ENCODE peak calls at places on chromosomes 5 and 9, in ten cellular contexts. One of them, this sample, is unnamed.

GRCh38 chr9:80285325-80285724 is 713.6 kb downstream of the TLE4 start:
- DNase-seq in ovary: no peak
- DNase-seq in EL: peak
- DNase-seq in CD8-positive, alpha-beta T cell: no peak
- DNase-seq in NCI-H187 treated with DMSO at 0.1 percent for 48 hours: no peak
- DNase-seq in stimulated activated CD4-positive, alpha-beta T cell treated with anti-CD3 and anti-CD28 coated beads, Interleukin-15, amount 100 ng/mL, for 1 hour: no peak
- DNase-seq in kidney: no peak
- DNase-seq in choroid plexus epithelial cell: peak
- DNase-seq in HFFc6: no peak
- DNase-seq in SK-MEL-5: peak
- DNase-seq in this sample: peak

GRCh38 chr5:100647461-100648230 is 112.5 kb downstream of the FAM174A start:
- DNase-seq in ovary: peak
- DNase-seq in choroid plexus epithelial cell: peak
- DNase-seq in NCI-H187 treated with DMSO at 0.1 percent for 48 hours: no peak
- DNase-seq in HFFc6: no peak
- DNase-seq in SK-MEL-5: no peak
- DNase-seq in EL: peak
- DNase-seq in kidney: peak
- DNase-seq in stimulated activated CD4-positive, alpha-beta T cell treated with anti-CD3 and anti-CD28 coated beads, Interleukin-15, amount 100 ng/mL, for 1 hour: no peak
- DNase-seq in CD8-positive, alpha-beta T cell: no peak
- DNase-seq in this sample: peak

GRCh38 chr5:146622391-146622790 is 106.4 kb upstream of the GPR151 start:
- DNase-seq in kidney: no peak
- DNase-seq in NCI-H187 treated with DMSO at 0.1 percent for 48 hours: no peak
- DNase-seq in SK-MEL-5: peak
- DNase-seq in EL: peak
- DNase-seq in ovary: no peak
- DNase-seq in CD8-positive, alpha-beta T cell: no peak
- DNase-seq in stimulated activated CD4-positive, alpha-beta T cell treated with anti-CD3 and anti-CD28 coated beads, Interleukin-15, amount 100 ng/mL, for 1 hour: no peak
- DNase-seq in HFFc6: no peak
- DNase-seq in choroid plexus epithelial cell: peak
- DNase-seq in this sample: no peak

GRCh38 chr9:114096041-114096511 is 3.0 kb downstream of the KIF12 start:
- DNase-seq in SK-MEL-5: peak
- DNase-seq in choroid plexus epithelial cell: no peak
- DNase-seq in stimulated activated CD4-positive, alpha-beta T cell treated with anti-CD3 and anti-CD28 coated beads, Interleukin-15, amount 100 ng/mL, for 1 hour: no peak
- DNase-seq in EL: no peak
- DNase-seq in HFFc6: no peak
- DNase-seq in kidney: no peak
- DNase-seq in NCI-H187 treated with DMSO at 0.1 percent for 48 hours: no peak
- DNase-seq in CD8-positive, alpha-beta T cell: no peak
- DNase-seq in ovary: no peak
- DNase-seq in this sample: peak

GRCh38 chr9:120393386-120394057 is 186.4 kb downstream of the CDK5RAP2 start:
- DNase-seq in SK-MEL-5: no peak
- DNase-seq in ovary: no peak
- DNase-seq in EL: peak
- DNase-seq in stimulated activated CD4-positive, alpha-beta T cell treated with anti-CD3 and anti-CD28 coated beads, Interleukin-15, amount 100 ng/mL, for 1 hour: no peak
- DNase-seq in CD8-positive, alpha-beta T cell: no peak
- DNase-seq in choroid plexus epithelial cell: peak
- DNase-seq in kidney: no peak
- DNase-seq in HFFc6: peak
- DNase-seq in NCI-H187 treated with DMSO at 0.1 percent for 48 hours: no peak
- DNase-seq in this sample: no peak

GRCh38 chr9:124941689-124942561 is 1.0 kb upstream of the GOLGA1 start:
- DNase-seq in CD8-positive, alpha-beta T cell: peak
- DNase-seq in HFFc6: peak
- DNase-seq in EL: peak
- DNase-seq in kidney: peak
- DNase-seq in ovary: peak
- DNase-seq in NCI-H187 treated with DMSO at 0.1 percent for 48 hours: no peak
- DNase-seq in choroid plexus epithelial cell: peak
- DNase-seq in stimulated activated CD4-positive, alpha-beta T cell treated with anti-CD3 and anti-CD28 coated beads, Interleukin-15, amount 100 ng/mL, for 1 hour: peak
- DNase-seq in SK-MEL-5: peak
- DNase-seq in this sample: peak

GRCh38 chr5:158684469-158684868 is 415.2 kb downstream of the EBF1 start:
- DNase-seq in EL: no peak
- DNase-seq in ovary: no peak
- DNase-seq in NCI-H187 treated with DMSO at 0.1 percent for 48 hours: no peak
- DNase-seq in CD8-positive, alpha-beta T cell: no peak
- DNase-seq in stimulated activated CD4-positive, alpha-beta T cell treated with anti-CD3 and anti-CD28 coated beads, Interleukin-15, amount 100 ng/mL, for 1 hour: no peak
- DNase-seq in choroid plexus epithelial cell: no peak
- DNase-seq in kidney: no peak
- DNase-seq in HFFc6: no peak
- DNase-seq in SK-MEL-5: no peak
- DNase-seq in this sample: no peak

GRCh38 chr5:140926903-140927573 is 939 bp downstream of the PCDHAC1 start:
- DNase-seq in kidney: peak
- DNase-seq in EL: peak
- DNase-seq in ovary: peak
- DNase-seq in stimulated activated CD4-positive, alpha-beta T cell treated with anti-CD3 and anti-CD28 coated beads, Interleukin-15, amount 100 ng/mL, for 1 hour: no peak
- DNase-seq in HFFc6: no peak
- DNase-seq in NCI-H187 treated with DMSO at 0.1 percent for 48 hours: no peak
- DNase-seq in choroid plexus epithelial cell: peak
- DNase-seq in CD8-positive, alpha-beta T cell: no peak
- DNase-seq in SK-MEL-5: no peak
- DNase-seq in this sample: peak

GRCh38 chr5:372911-373709 is 51.6 kb downstream of the AHRR start:
- DNase-seq in NCI-H187 treated with DMSO at 0.1 percent for 48 hours: no peak
- DNase-seq in EL: peak
- DNase-seq in SK-MEL-5: peak
- DNase-seq in HFFc6: no peak
- DNase-seq in stimulated activated CD4-positive, alpha-beta T cell treated with anti-CD3 and anti-CD28 coated beads, Interleukin-15, amount 100 ng/mL, for 1 hour: no peak
- DNase-seq in choroid plexus epithelial cell: no peak
- DNase-seq in CD8-positive, alpha-beta T cell: no peak
- DNase-seq in kidney: peak
- DNase-seq in ovary: no peak
- DNase-seq in this sample: no peak

GRCh38 chr5:17255471-17256016 is 38.1 kb downstream of the BASP1 start:
- DNase-seq in NCI-H187 treated with DMSO at 0.1 percent for 48 hours: no peak
- DNase-seq in SK-MEL-5: no peak
- DNase-seq in HFFc6: no peak
- DNase-seq in choroid plexus epithelial cell: peak
- DNase-seq in stimulated activated CD4-positive, alpha-beta T cell treated with anti-CD3 and anti-CD28 coated beads, Interleukin-15, amount 100 ng/mL, for 1 hour: no peak
- DNase-seq in CD8-positive, alpha-beta T cell: no peak
- DNase-seq in kidney: no peak
- DNase-seq in EL: no peak
- DNase-seq in ovary: no peak
- DNase-seq in this sample: no peak

GRCh38 chr9:7153134-7153533 is 395.4 kb downstream of the KDM4C start:
- DNase-seq in kidney: no peak
- DNase-seq in HFFc6: no peak
- DNase-seq in CD8-positive, alpha-beta T cell: no peak
- DNase-seq in SK-MEL-5: no peak
- DNase-seq in EL: no peak
- DNase-seq in choroid plexus epithelial cell: no peak
- DNase-seq in stimulated activated CD4-positive, alpha-beta T cell treated with anti-CD3 and anti-CD28 coated beads, Interleukin-15, amount 100 ng/mL, for 1 hour: no peak
- DNase-seq in NCI-H187 treated with DMSO at 0.1 percent for 48 hours: no peak
- DNase-seq in ovary: no peak
- DNase-seq in this sample: no peak

GRCh38 chr5:10452768-10453331 is 11.2 kb downstream of the ROPN1L start:
- DNase-seq in EL: peak
- DNase-seq in stimulated activated CD4-positive, alpha-beta T cell treated with anti-CD3 and anti-CD28 coated beads, Interleukin-15, amount 100 ng/mL, for 1 hour: no peak
- DNase-seq in kidney: no peak
- DNase-seq in ovary: no peak
- DNase-seq in SK-MEL-5: peak
- DNase-seq in choroid plexus epithelial cell: peak
- DNase-seq in CD8-positive, alpha-beta T cell: no peak
- DNase-seq in NCI-H187 treated with DMSO at 0.1 percent for 48 hours: peak
- DNase-seq in HFFc6: peak
- DNase-seq in this sample: peak

GRCh38 chr5:74355041-74355440 is 285.5 kb downstream of the ENC1 start:
- DNase-seq in NCI-H187 treated with DMSO at 0.1 percent for 48 hours: no peak
- DNase-seq in EL: peak
- DNase-seq in kidney: no peak
- DNase-seq in stimulated activated CD4-positive, alpha-beta T cell treated with anti-CD3 and anti-CD28 coated beads, Interleukin-15, amount 100 ng/mL, for 1 hour: no peak
- DNase-seq in ovary: no peak
- DNase-seq in CD8-positive, alpha-beta T cell: no peak
- DNase-seq in SK-MEL-5: no peak
- DNase-seq in choroid plexus epithelial cell: no peak
- DNase-seq in HFFc6: no peak
- DNase-seq in this sample: no peak

GRCh38 chr5:136038635-136039034 is 9.8 kb downstream of the TGFBI start:
- DNase-seq in NCI-H187 treated with DMSO at 0.1 percent for 48 hours: no peak
- DNase-seq in ovary: no peak
- DNase-seq in kidney: no peak
- DNase-seq in EL: peak
- DNase-seq in HFFc6: no peak
- DNase-seq in choroid plexus epithelial cell: peak
- DNase-seq in stimulated activated CD4-positive, alpha-beta T cell treated with anti-CD3 and anti-CD28 coated beads, Interleukin-15, amount 100 ng/mL, for 1 hour: no peak
- DNase-seq in SK-MEL-5: no peak
- DNase-seq in CD8-positive, alpha-beta T cell: no peak
- DNase-seq in this sample: no peak

GRCh38 chr5:9282211-9282610 is 263.7 kb downstream of the SEMA5A start:
- DNase-seq in NCI-H187 treated with DMSO at 0.1 percent for 48 hours: no peak
- DNase-seq in HFFc6: peak
- DNase-seq in EL: no peak
- DNase-seq in kidney: no peak
- DNase-seq in ovary: no peak
- DNase-seq in CD8-positive, alpha-beta T cell: no peak
- DNase-seq in SK-MEL-5: no peak
- DNase-seq in choroid plexus epithelial cell: no peak
- DNase-seq in stimulated activated CD4-positive, alpha-beta T cell treated with anti-CD3 and anti-CD28 coated beads, Interleukin-15, amount 100 ng/mL, for 1 hour: no peak
- DNase-seq in this sample: no peak

GRCh38 chr5:132221781-132222648 is 5.6 kb downstream of the P4HA2 start:
- DNase-seq in ovary: peak
- DNase-seq in NCI-H187 treated with DMSO at 0.1 percent for 48 hours: no peak
- DNase-seq in stimulated activated CD4-positive, alpha-beta T cell treated with anti-CD3 and anti-CD28 coated beads, Interleukin-15, amount 100 ng/mL, for 1 hour: no peak
- DNase-seq in CD8-positive, alpha-beta T cell: no peak
- DNase-seq in kidney: no peak
- DNase-seq in HFFc6: peak
- DNase-seq in choroid plexus epithelial cell: peak
- DNase-seq in EL: peak
- DNase-seq in SK-MEL-5: no peak
- DNase-seq in this sample: no peak

GRCh38 chr9:34384368-34385165 is 7.9 kb upstream of the MYORG start:
- DNase-seq in stimulated activated CD4-positive, alpha-beta T cell treated with anti-CD3 and anti-CD28 coated beads, Interleukin-15, amount 100 ng/mL, for 1 hour: no peak
- DNase-seq in HFFc6: no peak
- DNase-seq in NCI-H187 treated with DMSO at 0.1 percent for 48 hours: no peak
- DNase-seq in CD8-positive, alpha-beta T cell: no peak
- DNase-seq in kidney: no peak
- DNase-seq in ovary: no peak
- DNase-seq in choroid plexus epithelial cell: no peak
- DNase-seq in SK-MEL-5: no peak
- DNase-seq in EL: no peak
- DNase-seq in this sample: no peak

GRCh38 chr9:134053401-134053871 is 14.4 kb downstream of the BRD3 start:
- DNase-seq in CD8-positive, alpha-beta T cell: no peak
- DNase-seq in kidney: peak
- DNase-seq in choroid plexus epithelial cell: no peak
- DNase-seq in NCI-H187 treated with DMSO at 0.1 percent for 48 hours: no peak
- DNase-seq in stimulated activated CD4-positive, alpha-beta T cell treated with anti-CD3 and anti-CD28 coated beads, Interleukin-15, amount 100 ng/mL, for 1 hour: no peak
- DNase-seq in SK-MEL-5: no peak
- DNase-seq in ovary: no peak
- DNase-seq in HFFc6: no peak
- DNase-seq in EL: no peak
- DNase-seq in this sample: no peak

GRCh38 chr9:2257530-2257929 is 242.4 kb downstream of the SMARCA2 start:
- DNase-seq in choroid plexus epithelial cell: no peak
- DNase-seq in SK-MEL-5: no peak
- DNase-seq in NCI-H187 treated with DMSO at 0.1 percent for 48 hours: peak
- DNase-seq in ovary: no peak
- DNase-seq in stimulated activated CD4-positive, alpha-beta T cell treated with anti-CD3 and anti-CD28 coated beads, Interleukin-15, amount 100 ng/mL, for 1 hour: no peak
- DNase-seq in HFFc6: no peak
- DNase-seq in kidney: no peak
- DNase-seq in CD8-positive, alpha-beta T cell: no peak
- DNase-seq in EL: no peak
- DNase-seq in this sample: no peak

GRCh38 chr5:5326126-5326758 is 96.2 kb upstream of the ICE1 start:
- DNase-seq in kidney: no peak
- DNase-seq in HFFc6: no peak
- DNase-seq in SK-MEL-5: no peak
- DNase-seq in stimulated activated CD4-positive, alpha-beta T cell treated with anti-CD3 and anti-CD28 coated beads, Interleukin-15, amount 100 ng/mL, for 1 hour: no peak
- DNase-seq in choroid plexus epithelial cell: no peak
- DNase-seq in CD8-positive, alpha-beta T cell: no peak
- DNase-seq in EL: no peak
- DNase-seq in NCI-H187 treated with DMSO at 0.1 percent for 48 hours: no peak
- DNase-seq in ovary: no peak
- DNase-seq in this sample: no peak

GRCh38 chr5:170628691-170629565 is 125.1 kb downstream of the KCNIP1 start:
- DNase-seq in stimulated activated CD4-positive, alpha-beta T cell treated with anti-CD3 and anti-CD28 coated beads, Interleukin-15, amount 100 ng/mL, for 1 hour: no peak
- DNase-seq in NCI-H187 treated with DMSO at 0.1 percent for 48 hours: no peak
- DNase-seq in ovary: no peak
- DNase-seq in CD8-positive, alpha-beta T cell: no peak
- DNase-seq in kidney: no peak
- DNase-seq in SK-MEL-5: no peak
- DNase-seq in choroid plexus epithelial cell: no peak
- DNase-seq in HFFc6: no peak
- DNase-seq in EL: no peak
- DNase-seq in this sample: no peak